ENCODE peak calls at places on chromosomes 11 and 22, in ten cellular contexts. J, G, D, A, R, B, S, U, X and Q are unnamed samples.

GRCh38 chr22:47162865-47163264 is 400.4 kb downstream of the TBC1D22A start:
- DNase-seq in A (peak; percentile 29), U (no peak), R (no peak), G (peak; percentile 43), J (no peak), D (peak; percentile 43), B (no peak), S (no peak), X (peak; percentile 43), Q (no peak)

GRCh38 chr22:29756341-29756740 is 10.5 kb downstream of the ZMAT5 start:
- DNase-seq in X (no peak), J (no peak), R (no peak), G (no peak), A (no peak), U (no peak), B (no peak), D (no peak), S (no peak), Q (no peak)

GRCh38 chr22:42907404-42908081 is 50.5 kb upstream of the ARFGAP3 start:
- DNase-seq in B (no peak), X (no peak), A (no peak), R (peak; percentile 41), G (no peak), U (no peak), J (no peak), D (no peak), S (no peak), Q (no peak)

GRCh38 chr11:100908746-100909145 is 220.9 kb downstream of the PGR start:
- DNase-seq in B (no peak), R (no peak), J (no peak), X (no peak), D (no peak), A (no peak), G (no peak), U (no peak), S (no peak), Q (no peak)

GRCh38 chr11:79110308-79110707 is 330.5 kb downstream of the TENM4 start:
- DNase-seq in R (no peak), S (no peak), J (no peak), X (no peak), D (no peak), A (no peak), U (no peak), B (no peak), G (no peak), Q (no peak)

GRCh38 chr11:29183301-29183700 is 833.5 kb downstream of the KCNA4 start:
- DNase-seq in G (no peak), B (no peak), U (no peak), X (no peak), J (no peak), A (no peak), R (no peak), S (no peak), D (no peak), Q (no peak)

GRCh38 chr11:44434191-44434590 is 124.3 kb upstream of the ALX4 start:
- DNase-seq in A (no peak), J (no peak), U (no peak), R (no peak), X (no peak), S (no peak), B (no peak), G (no peak), D (no peak), Q (no peak)

GRCh38 chr11:106161775-106162174 is 84.3 kb downstream of the AASDHPPT start:
- DNase-seq in A (no peak), D (no peak), G (no peak), B (no peak), J (no peak), U (no peak), S (no peak), R (no peak), X (no peak), Q (no peak)

GRCh38 chr11:134632347-134633119 is 220.5 kb upstream of the B3GAT1 start:
- DNase-seq in J (no peak), R (no peak), A (no peak), S (no peak), G (peak; percentile 61), X (no peak), D (no peak), U (no peak), B (no peak), Q (no peak)

GRCh38 chr22:19663286-19663815 is 51.0 kb upstream of the SEPTIN5 start:
- DNase-seq in D (no peak), B (peak; percentile 72), S (peak; percentile 4), U (peak; percentile 19), G (peak; percentile 86), J (peak; percentile 34), X (no peak), R (peak; percentile 43), A (peak; percentile 67), Q (peak; percentile 2)

DNA sequence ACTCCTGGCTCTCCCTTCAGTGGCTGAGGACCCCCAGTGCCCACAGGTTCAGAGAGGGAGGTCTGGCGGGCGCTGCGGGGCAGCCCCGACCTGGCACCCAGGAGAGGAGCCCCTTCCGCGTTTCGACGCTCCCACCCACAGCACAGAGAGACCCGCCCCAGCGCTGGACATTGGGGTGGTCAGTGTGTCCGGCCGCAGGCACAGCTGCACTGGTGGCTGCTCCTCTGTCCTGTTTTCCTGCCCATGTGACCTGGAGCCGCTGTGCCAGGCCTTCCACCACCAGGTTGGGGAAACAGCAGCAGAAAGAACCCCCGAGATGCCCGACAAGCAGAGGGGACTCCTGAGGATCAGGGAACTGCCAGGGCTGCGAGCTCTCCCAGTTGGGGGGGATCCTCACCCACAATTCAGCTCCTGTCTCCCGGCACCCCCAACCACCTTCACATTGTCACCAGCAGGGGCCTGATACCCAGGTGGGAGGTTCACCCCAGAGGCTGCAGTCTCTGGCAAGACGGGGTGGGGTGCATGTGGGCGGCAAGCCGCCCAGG is 13.6 kb downstream of the KRTAP5-5 start:
- DNase-seq in D (peak; percentile 53), S (no peak), B (no peak), R (no peak), J (no peak), X (no peak), A (no peak), U (no peak), G (peak; percentile 58), Q (no peak)
- TF ChIP-seq CTCF in D (no peak), S (no peak), B (no peak), R (no peak), J (no peak), X (no peak), A (no peak), U (no peak), G (no peak), Q (no peak)

GRCh38 chr22:24424901-24425775 is 2.3 kb upstream of the ADORA2A start:
- DNase-seq in G (no peak), B (no peak), X (no peak), J (no peak), R (no peak), S (no peak), U (no peak), A (peak; percentile 41), D (no peak), Q (no peak)

GRCh38 chr22:24423519-24424000 is 3.8 kb upstream of the ADORA2A start:
- DNase-seq in D (peak; percentile 72), U (peak; percentile 55), G (peak; percentile 95), X (peak; percentile 86), A (peak; percentile 79), J (peak; percentile 74), R (no peak), S (no peak), B (peak; percentile 78), Q (peak; percentile 90)

GRCh38 chr22:24422078-24422665 is 5.2 kb upstream of the ADORA2A start:
- DNase-seq in R (no peak), A (no peak), X (no peak), J (no peak), S (no peak), G (no peak), B (no peak), U (no peak), D (no peak), Q (no peak)

GRCh38 chr22:24426436-24426835 is 963 bp upstream of the ADORA2A start:
- DNase-seq in R (no peak), B (no peak), G (no peak), D (no peak), X (no peak), S (no peak), J (no peak), U (no peak), A (peak; percentile 36), Q (no peak)

DNA sequence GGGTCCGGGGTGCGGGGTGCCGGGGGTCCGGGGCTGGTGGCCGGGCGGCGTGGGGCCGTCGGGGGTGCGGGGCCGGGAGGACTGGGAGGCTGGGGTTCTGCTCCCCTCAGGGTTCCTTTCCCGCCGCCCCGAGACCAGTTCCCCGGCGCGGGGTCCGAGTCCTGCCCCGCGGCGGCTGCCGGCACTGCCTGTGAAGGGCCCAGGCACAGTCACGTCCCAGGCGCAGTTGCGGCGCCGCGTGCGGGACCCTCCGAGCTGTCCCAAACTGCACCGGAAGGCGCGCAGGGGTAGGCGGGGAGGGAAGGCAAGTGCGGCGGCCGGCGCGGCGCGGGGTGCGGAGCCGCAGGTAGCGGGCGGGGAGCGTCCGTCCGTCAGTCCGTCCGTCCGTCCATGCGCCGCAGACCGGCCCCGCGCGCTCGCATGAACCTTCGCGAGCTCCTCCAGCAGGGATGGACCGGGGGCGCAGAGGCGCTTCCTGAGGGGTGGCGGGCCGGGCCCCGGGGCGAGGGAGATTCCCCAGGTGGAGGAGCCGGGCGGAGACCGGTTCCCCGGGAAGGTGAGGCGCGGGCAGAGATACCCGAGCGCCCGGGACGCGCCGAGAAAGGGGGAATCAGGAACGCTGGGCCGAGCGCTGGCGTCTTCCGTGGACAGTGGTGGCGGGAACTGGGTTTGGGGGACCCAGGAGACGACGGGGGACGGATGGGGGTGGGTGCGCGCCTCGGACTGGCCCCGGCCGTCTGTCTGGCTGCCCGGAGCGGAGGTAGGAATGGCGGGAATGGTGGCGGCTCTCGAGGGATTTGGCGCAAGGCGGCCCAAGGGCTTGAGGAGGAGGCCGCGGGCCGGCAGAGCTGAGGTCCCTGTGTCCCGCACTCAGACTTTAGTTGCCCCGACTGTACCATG is 3.1 kb upstream of the ADORA2A start:
- DNase-seq in S (no peak), X (no peak), U (no peak), B (no peak), D (no peak), G (peak; percentile 92), J (no peak), A (peak; percentile 59), R (no peak), Q (peak; percentile 48)
- TF ChIP-seq CTCF in S (no peak), X (no peak), U (no peak), B (no peak), D (no peak), G (no peak), J (no peak), A (no peak), R (no peak), Q (no peak)

DNA sequence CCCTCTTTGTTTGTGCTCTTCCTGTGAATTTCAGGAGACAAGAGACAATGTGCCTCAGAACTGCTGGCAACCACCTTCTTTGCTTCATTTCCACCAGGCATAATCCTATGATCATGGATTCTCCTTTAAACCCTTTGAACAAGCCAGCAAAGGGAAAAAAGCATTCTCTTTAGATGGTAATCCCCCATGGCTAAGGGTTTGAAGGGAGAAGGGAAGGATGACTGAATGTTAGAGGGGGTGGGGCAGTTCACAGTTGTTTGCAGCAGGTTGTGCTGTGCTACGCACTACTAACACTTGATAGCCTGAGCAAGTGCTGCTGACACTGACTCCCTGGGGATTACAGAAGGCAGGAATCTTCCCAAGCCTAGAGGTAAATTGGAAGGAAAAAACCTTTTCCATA is 462.5 kb upstream of the LRRC4C start:
- DNase-seq in X (no peak), R (no peak), U (no peak), B (no peak), A (no peak), J (no peak), D (no peak), G (no peak), S (no peak), Q (no peak)
- TF ChIP-seq CTCF in X (no peak), R (no peak), U (no peak), B (no peak), A (no peak), J (no peak), D (no peak), G (no peak), S (no peak), Q (no peak)

GRCh38 chr11:17864478-17864941 is 129.9 kb downstream of the KCNC1 start:
- DNase-seq in D (no peak), G (no peak), S (no peak), X (no peak), A (no peak), J (peak; percentile 22), B (peak; percentile 51), R (no peak), U (no peak), Q (no peak)
- TF ChIP-seq CTCF in D (no peak), G (peak; percentile 29), S (peak; percentile 72), X (peak; percentile 50), A (no peak), J (peak; percentile 45), B (peak; percentile 36), R (peak; percentile 29), U (peak; percentile 41), Q (peak; percentile 59)